ENCODE peak calls at places on chromosomes 7 and 10, in eight cellular contexts. One of them, this sample, is unnamed.

GRCh38 chr7:7165372-7165771 is 17.0 kb upstream of the C1GALT1 start:
- DNase-seq in tibial artery: no peak
- DNase-seq in endodermal cell: no peak
- DNase-seq in A549: no peak
- DNase-seq in hepatocyte: no peak
- DNase-seq in heart right ventricle: no peak
- DNase-seq in esophagus muscularis mucosa: no peak
- DNase-seq in lung: no peak
- DNase-seq in this sample: no peak

GRCh38 chr10:45044290-45044689 is 43.6 kb downstream of the ZNF22 start:
- DNase-seq in tibial artery: no peak
- DNase-seq in endodermal cell: peak
- DNase-seq in A549: no peak
- DNase-seq in hepatocyte: no peak
- DNase-seq in heart right ventricle: no peak
- DNase-seq in esophagus muscularis mucosa: no peak
- DNase-seq in lung: no peak
- DNase-seq in this sample: no peak

GRCh38 chr7:44290250-44290616 is 35.2 kb downstream of the CAMK2B start:
- DNase-seq in tibial artery: peak
- DNase-seq in endodermal cell: peak
- DNase-seq in A549: no peak
- DNase-seq in hepatocyte: no peak
- DNase-seq in heart right ventricle: peak
- DNase-seq in esophagus muscularis mucosa: peak
- DNase-seq in lung: no peak
- DNase-seq in this sample: no peak

GRCh38 chr10:14456218-14456869 is 125.6 kb upstream of the FRMD4A start:
- DNase-seq in tibial artery: no peak
- DNase-seq in endodermal cell: no peak
- DNase-seq in A549: no peak
- DNase-seq in hepatocyte: no peak
- DNase-seq in heart right ventricle: no peak
- DNase-seq in esophagus muscularis mucosa: no peak
- DNase-seq in lung: no peak
- DNase-seq in this sample: no peak

GRCh38 chr10:49334993-49335972 is 36.3 kb downstream of the C10orf71 start:
- DNase-seq in tibial artery: no peak
- DNase-seq in endodermal cell: no peak
- DNase-seq in A549: no peak
- DNase-seq in hepatocyte: no peak
- DNase-seq in heart right ventricle: no peak
- DNase-seq in esophagus muscularis mucosa: peak
- DNase-seq in lung: no peak
- DNase-seq in this sample: no peak

GRCh38 chr10:124106241-124106905 is 13.0 kb upstream of the CHST15 start:
- DNase-seq in tibial artery: peak
- DNase-seq in endodermal cell: no peak
- DNase-seq in A549: peak
- DNase-seq in hepatocyte: peak
- DNase-seq in heart right ventricle: peak
- DNase-seq in esophagus muscularis mucosa: peak
- DNase-seq in lung: peak
- DNase-seq in this sample: no peak

GRCh38 chr7:21355406-21355874 is 72.4 kb upstream of the SP4 start:
- DNase-seq in tibial artery: no peak
- DNase-seq in endodermal cell: no peak
- DNase-seq in A549: no peak
- DNase-seq in hepatocyte: no peak
- DNase-seq in heart right ventricle: no peak
- DNase-seq in esophagus muscularis mucosa: no peak
- DNase-seq in lung: no peak
- DNase-seq in this sample: no peak

GRCh38 chr10:118584181-118584954 is 11.1 kb downstream of the PRLHR start:
- DNase-seq in tibial artery: no peak
- DNase-seq in endodermal cell: no peak
- DNase-seq in A549: peak
- DNase-seq in hepatocyte: no peak
- DNase-seq in heart right ventricle: no peak
- DNase-seq in esophagus muscularis mucosa: no peak
- DNase-seq in lung: no peak
- DNase-seq in this sample: no peak

GRCh38 chr10:28254290-28254985 is 48.4 kb downstream of the MPP7 start:
- DNase-seq in tibial artery: peak
- DNase-seq in endodermal cell: no peak
- DNase-seq in A549: no peak
- DNase-seq in hepatocyte: peak
- DNase-seq in heart right ventricle: no peak
- DNase-seq in esophagus muscularis mucosa: no peak
- DNase-seq in lung: peak
- DNase-seq in this sample: no peak

GRCh38 chr10:132466520-132467463 is 69.8 kb downstream of the PWWP2B start:
- DNase-seq in tibial artery: peak
- DNase-seq in endodermal cell: no peak
- DNase-seq in A549: no peak
- DNase-seq in hepatocyte: no peak
- DNase-seq in heart right ventricle: no peak
- DNase-seq in esophagus muscularis mucosa: no peak
- DNase-seq in lung: no peak
- DNase-seq in this sample: no peak

GRCh38 chr10:72502581-72502980 is 123.3 kb downstream of the MICU1 start:
- DNase-seq in tibial artery: no peak
- DNase-seq in endodermal cell: no peak
- DNase-seq in A549: no peak
- DNase-seq in hepatocyte: no peak
- DNase-seq in heart right ventricle: no peak
- DNase-seq in esophagus muscularis mucosa: no peak
- DNase-seq in lung: no peak
- DNase-seq in this sample: no peak

GRCh38 chr10:44053391-44053790 is 331.5 kb downstream of the CXCL12 start:
- DNase-seq in tibial artery: no peak
- DNase-seq in endodermal cell: no peak
- DNase-seq in A549: no peak
- DNase-seq in hepatocyte: no peak
- DNase-seq in heart right ventricle: no peak
- DNase-seq in esophagus muscularis mucosa: peak
- DNase-seq in lung: no peak
- DNase-seq in this sample: no peak

GRCh38 chr7:149495785-149496641 is 1.6 kb downstream of the ZNF746 start:
- DNase-seq in tibial artery: peak
- DNase-seq in endodermal cell: no peak
- DNase-seq in A549: peak
- DNase-seq in hepatocyte: peak
- DNase-seq in heart right ventricle: peak
- DNase-seq in esophagus muscularis mucosa: no peak
- DNase-seq in lung: peak
- DNase-seq in this sample: peak

GRCh38 chr10:132619927-132620326 is 82.3 kb downstream of the INPP5A start:
- DNase-seq in tibial artery: no peak
- DNase-seq in endodermal cell: no peak
- DNase-seq in A549: no peak
- DNase-seq in hepatocyte: no peak
- DNase-seq in heart right ventricle: no peak
- DNase-seq in esophagus muscularis mucosa: no peak
- DNase-seq in lung: no peak
- DNase-seq in this sample: no peak

GRCh38 chr7:132035517-132036362 is 479.3 kb upstream of the PODXL start:
- DNase-seq in tibial artery: no peak
- DNase-seq in endodermal cell: no peak
- DNase-seq in A549: no peak
- DNase-seq in hepatocyte: no peak
- DNase-seq in heart right ventricle: no peak
- DNase-seq in esophagus muscularis mucosa: peak
- DNase-seq in lung: no peak
- DNase-seq in this sample: no peak

GRCh38 chr10:78973901-78974408 is 94.8 kb upstream of the ZMIZ1 start:
- DNase-seq in tibial artery: no peak
- DNase-seq in endodermal cell: peak
- DNase-seq in A549: peak
- DNase-seq in hepatocyte: peak
- DNase-seq in heart right ventricle: peak
- DNase-seq in esophagus muscularis mucosa: no peak
- DNase-seq in lung: peak
- DNase-seq in this sample: peak

GRCh38 chr7:74025745-74026144 is 2.2 kb upstream of the ELN start:
- DNase-seq in tibial artery: no peak
- DNase-seq in endodermal cell: no peak
- DNase-seq in A549: no peak
- DNase-seq in hepatocyte: no peak
- DNase-seq in heart right ventricle: no peak
- DNase-seq in esophagus muscularis mucosa: no peak
- DNase-seq in lung: no peak
- DNase-seq in this sample: no peak

GRCh38 chr7:66640802-66641525 is 12.3 kb downstream of the KCTD7 start:
- DNase-seq in tibial artery: no peak
- DNase-seq in endodermal cell: no peak
- DNase-seq in A549: peak
- DNase-seq in hepatocyte: peak
- DNase-seq in heart right ventricle: no peak
- DNase-seq in esophagus muscularis mucosa: no peak
- DNase-seq in lung: no peak
- DNase-seq in this sample: no peak

GRCh38 chr7:104653870-104654401 is 325.5 kb downstream of the LHFPL3 start:
- DNase-seq in tibial artery: no peak
- DNase-seq in endodermal cell: no peak
- DNase-seq in A549: no peak
- DNase-seq in hepatocyte: no peak
- DNase-seq in heart right ventricle: no peak
- DNase-seq in esophagus muscularis mucosa: no peak
- DNase-seq in lung: no peak
- DNase-seq in this sample: no peak

GRCh38 chr10:65950075-65950474 is 975.8 kb upstream of the LRRTM3 start:
- DNase-seq in tibial artery: no peak
- DNase-seq in endodermal cell: no peak
- DNase-seq in A549: peak
- DNase-seq in hepatocyte: no peak
- DNase-seq in heart right ventricle: no peak
- DNase-seq in esophagus muscularis mucosa: no peak
- DNase-seq in lung: no peak
- DNase-seq in this sample: no peak

GRCh38 chr10:65949543-65949942 is 976.3 kb upstream of the LRRTM3 start:
- DNase-seq in tibial artery: no peak
- DNase-seq in endodermal cell: no peak
- DNase-seq in A549: no peak
- DNase-seq in hepatocyte: no peak
- DNase-seq in heart right ventricle: no peak
- DNase-seq in esophagus muscularis mucosa: no peak
- DNase-seq in lung: no peak
- DNase-seq in this sample: no peak

GRCh38 chr10:65952086-65952485 is 973.8 kb upstream of the LRRTM3 start:
- DNase-seq in tibial artery: no peak
- DNase-seq in endodermal cell: no peak
- DNase-seq in A549: no peak
- DNase-seq in hepatocyte: no peak
- DNase-seq in heart right ventricle: no peak
- DNase-seq in esophagus muscularis mucosa: no peak
- DNase-seq in lung: no peak
- DNase-seq in this sample: no peak
- H3K27ac ChIP-seq in tibial artery: no peak
- H3K27ac ChIP-seq in endodermal cell: no peak
- H3K27ac ChIP-seq in A549: no peak
- H3K27ac ChIP-seq in hepatocyte: no peak
- H3K27ac ChIP-seq in heart right ventricle: no peak
- H3K27ac ChIP-seq in esophagus muscularis mucosa: no peak
- H3K27ac ChIP-seq in lung: no peak
- H3K27ac ChIP-seq in this sample: no peak

DNA sequence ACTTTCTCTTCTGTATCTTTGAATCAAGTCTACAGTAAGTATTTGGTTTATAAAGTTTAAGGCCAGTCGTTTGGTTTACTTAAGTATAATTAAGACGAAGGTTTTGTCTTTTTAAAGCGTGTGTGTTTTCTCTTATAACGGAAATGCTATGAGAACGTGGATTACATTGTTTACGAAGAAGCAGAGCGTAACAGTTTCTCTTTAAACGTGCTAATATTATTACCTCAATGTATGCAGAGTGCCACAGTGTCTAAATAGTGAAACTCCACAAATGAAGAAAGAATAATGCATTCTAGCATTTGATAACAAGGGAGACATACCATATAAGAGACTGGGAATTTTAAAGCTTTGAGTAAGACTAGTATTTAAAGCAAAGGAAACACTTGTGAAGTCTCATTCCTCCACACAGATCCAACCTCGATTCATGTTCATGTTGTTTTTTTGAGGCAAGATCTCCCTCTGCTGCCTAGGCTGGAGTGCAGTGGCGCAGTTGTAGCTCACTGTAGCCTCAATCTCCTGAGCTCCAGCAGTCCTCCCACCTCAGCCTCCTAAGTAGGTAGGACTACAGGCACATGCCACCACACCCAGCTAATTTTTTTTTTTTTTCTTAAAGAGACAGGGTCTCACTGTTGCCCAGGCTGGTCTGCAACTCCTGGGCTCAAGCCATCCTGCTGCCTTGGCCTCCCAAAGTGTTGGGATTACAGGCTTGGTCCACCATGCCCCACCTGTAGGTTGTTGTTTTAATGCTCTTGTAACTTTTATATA is 75.1 kb downstream of the ANKRD61 start:
- DNase-seq in tibial artery: no peak
- DNase-seq in endodermal cell: no peak
- DNase-seq in A549: peak
- DNase-seq in hepatocyte: no peak
- DNase-seq in heart right ventricle: no peak
- DNase-seq in esophagus muscularis mucosa: no peak
- DNase-seq in lung: no peak
- DNase-seq in this sample: no peak
- H3K27ac ChIP-seq in tibial artery: peak
- H3K27ac ChIP-seq in endodermal cell: no peak
- H3K27ac ChIP-seq in A549: peak
- H3K27ac ChIP-seq in hepatocyte: peak
- H3K27ac ChIP-seq in heart right ventricle: peak
- H3K27ac ChIP-seq in esophagus muscularis mucosa: peak
- H3K27ac ChIP-seq in lung: no peak
- H3K27ac ChIP-seq in this sample: no peak

GRCh38 chr7:100219271-100219737 is 445 bp upstream of the PVRIG start:
- DNase-seq in tibial artery: no peak
- DNase-seq in endodermal cell: no peak
- DNase-seq in A549: no peak
- DNase-seq in hepatocyte: no peak
- DNase-seq in heart right ventricle: no peak
- DNase-seq in esophagus muscularis mucosa: no peak
- DNase-seq in lung: no peak
- DNase-seq in this sample: no peak
- H3K27ac ChIP-seq in tibial artery: no peak
- H3K27ac ChIP-seq in endodermal cell: no peak
- H3K27ac ChIP-seq in A549: no peak
- H3K27ac ChIP-seq in hepatocyte: no peak
- H3K27ac ChIP-seq in heart right ventricle: no peak
- H3K27ac ChIP-seq in esophagus muscularis mucosa: no peak
- H3K27ac ChIP-seq in lung: no peak
- H3K27ac ChIP-seq in this sample: no peak

DNA sequence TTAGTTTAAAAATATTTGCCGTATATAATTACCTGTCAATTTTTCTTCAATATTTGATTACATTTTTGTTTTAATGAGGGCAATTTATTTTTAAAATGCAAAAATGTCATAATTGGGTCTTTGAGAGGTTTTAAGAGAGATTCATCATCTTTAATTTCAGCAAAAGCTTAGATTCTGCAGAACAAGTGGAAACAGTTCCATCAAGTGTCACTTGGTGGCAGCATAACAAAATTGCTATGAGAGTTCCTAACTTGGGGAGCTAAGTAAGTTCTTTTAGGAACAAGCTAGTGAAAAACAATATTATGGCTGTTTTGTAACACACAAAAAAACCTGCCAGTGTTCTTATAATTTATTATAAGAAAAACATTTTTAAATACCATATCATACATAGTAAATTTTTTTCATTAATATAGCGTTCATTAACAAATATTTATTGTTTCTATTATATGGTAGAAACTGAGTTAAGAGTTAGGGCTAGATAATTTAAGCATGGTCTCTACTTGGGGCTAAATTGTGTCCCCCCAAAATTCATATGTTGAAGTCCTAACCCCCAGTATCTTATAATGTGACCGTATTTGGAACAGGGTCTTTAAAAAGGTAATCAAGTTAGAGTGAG is 155.2 kb downstream of the MAGI2 start:
- DNase-seq in tibial artery: no peak
- DNase-seq in endodermal cell: peak
- DNase-seq in A549: peak
- DNase-seq in hepatocyte: peak
- DNase-seq in heart right ventricle: no peak
- DNase-seq in esophagus muscularis mucosa: no peak
- DNase-seq in lung: no peak
- DNase-seq in this sample: peak
- H3K27ac ChIP-seq in tibial artery: no peak
- H3K27ac ChIP-seq in endodermal cell: no peak
- H3K27ac ChIP-seq in A549: no peak
- H3K27ac ChIP-seq in hepatocyte: no peak
- H3K27ac ChIP-seq in heart right ventricle: no peak
- H3K27ac ChIP-seq in esophagus muscularis mucosa: no peak
- H3K27ac ChIP-seq in lung: no peak
- H3K27ac ChIP-seq in this sample: no peak